ENCODE peak calls at places on chromosomes 1 and 21, in ten cellular contexts. One of them, this sample, is unnamed.
A peak's percentile ranks its signal among the peaks of the same experiment; 100 is the strongest.

GRCh38 chr1:153543738-153544135 is 1.9 kb downstream of the S100A4 start:
- DNase-seq in uterus: no peak
- DNase-seq in neural progenitor cell: no peak
- DNase-seq in keratinocyte: no peak
- DNase-seq in AG04449: no peak
- DNase-seq in GM12865: no peak
- DNase-seq in sigmoid colon: peak; percentile 73
- DNase-seq in lower lobe of right lung: no peak
- DNase-seq in lung: no peak
- DNase-seq in fibroblast of mammary gland: no peak
- DNase-seq in this sample: no peak

GRCh38 chr1:220983877-220984635 is 104.8 kb downstream of the HLX start:
- DNase-seq in lower lobe of right lung: no peak
- DNase-seq in fibroblast of mammary gland: no peak
- DNase-seq in keratinocyte: no peak
- DNase-seq in AG04449: no peak
- DNase-seq in GM12865: no peak
- DNase-seq in lung: no peak
- DNase-seq in neural progenitor cell: peak; percentile 45
- DNase-seq in uterus: no peak
- DNase-seq in sigmoid colon: no peak
- DNase-seq in this sample: no peak

GRCh38 chr1:189637041-189637440 is 840.6 kb downstream of the BRINP3 start:
- DNase-seq in sigmoid colon: no peak
- DNase-seq in GM12865: no peak
- DNase-seq in uterus: no peak
- DNase-seq in AG04449: no peak
- DNase-seq in lung: no peak
- DNase-seq in keratinocyte: no peak
- DNase-seq in lower lobe of right lung: no peak
- DNase-seq in neural progenitor cell: no peak
- DNase-seq in fibroblast of mammary gland: no peak
- DNase-seq in this sample: no peak

GRCh38 chr1:94382163-94382562 is 36.0 kb upstream of the ABCD3 start:
- DNase-seq in neural progenitor cell: no peak
- DNase-seq in AG04449: no peak
- DNase-seq in lung: peak; percentile 83
- DNase-seq in lower lobe of right lung: peak; percentile 81
- DNase-seq in fibroblast of mammary gland: no peak
- DNase-seq in uterus: no peak
- DNase-seq in sigmoid colon: no peak
- DNase-seq in keratinocyte: no peak
- DNase-seq in GM12865: no peak
- DNase-seq in this sample: no peak

GRCh38 chr21:43975469-43976098 is 36.5 kb upstream of the TRAPPC10 start:
- DNase-seq in lung: peak; percentile 76
- DNase-seq in GM12865: peak; percentile 86
- DNase-seq in AG04449: no peak
- DNase-seq in fibroblast of mammary gland: peak; percentile 59
- DNase-seq in keratinocyte: peak; percentile 17
- DNase-seq in lower lobe of right lung: peak; percentile 86
- DNase-seq in uterus: peak; percentile 78
- DNase-seq in sigmoid colon: peak; percentile 87
- DNase-seq in neural progenitor cell: peak; percentile 74
- DNase-seq in this sample: no peak

GRCh38 chr1:53733975-53734649 is 4.9 kb downstream of the GLIS1 start:
- DNase-seq in AG04449: peak; percentile 75
- DNase-seq in sigmoid colon: no peak
- DNase-seq in fibroblast of mammary gland: peak; percentile 92
- DNase-seq in uterus: no peak
- DNase-seq in keratinocyte: no peak
- DNase-seq in lower lobe of right lung: no peak
- DNase-seq in lung: no peak
- DNase-seq in GM12865: no peak
- DNase-seq in neural progenitor cell: no peak
- DNase-seq in this sample: no peak

GRCh38 chr1:5997316-5997715 is 5.1 kb upstream of the NPHP4 start:
- DNase-seq in neural progenitor cell: no peak
- DNase-seq in keratinocyte: no peak
- DNase-seq in lung: no peak
- DNase-seq in fibroblast of mammary gland: no peak
- DNase-seq in lower lobe of right lung: peak; percentile 30
- DNase-seq in GM12865: no peak
- DNase-seq in AG04449: no peak
- DNase-seq in uterus: no peak
- DNase-seq in sigmoid colon: peak; percentile 26
- DNase-seq in this sample: no peak

GRCh38 chr1:151314137-151314875 is 12.9 kb downstream of the PI4KB start:
- DNase-seq in lung: peak; percentile 72
- DNase-seq in GM12865: no peak
- DNase-seq in keratinocyte: no peak
- DNase-seq in uterus: peak; percentile 88
- DNase-seq in sigmoid colon: peak; percentile 95
- DNase-seq in fibroblast of mammary gland: peak; percentile 91
- DNase-seq in lower lobe of right lung: peak; percentile 51
- DNase-seq in neural progenitor cell: no peak
- DNase-seq in AG04449: no peak
- DNase-seq in this sample: peak; percentile 46

GRCh38 chr1:156879876-156880275 is 13.6 kb upstream of the PEAR1 start:
- DNase-seq in AG04449: no peak
- DNase-seq in neural progenitor cell: no peak
- DNase-seq in fibroblast of mammary gland: no peak
- DNase-seq in GM12865: no peak
- DNase-seq in sigmoid colon: no peak
- DNase-seq in keratinocyte: no peak
- DNase-seq in uterus: no peak
- DNase-seq in lung: no peak
- DNase-seq in lower lobe of right lung: no peak
- DNase-seq in this sample: no peak

GRCh38 chr1:246709196-246709595 is 15.0 kb upstream of the SCCPDH start:
- DNase-seq in uterus: no peak
- DNase-seq in fibroblast of mammary gland: no peak
- DNase-seq in neural progenitor cell: no peak
- DNase-seq in GM12865: no peak
- DNase-seq in lower lobe of right lung: no peak
- DNase-seq in keratinocyte: no peak
- DNase-seq in sigmoid colon: no peak
- DNase-seq in lung: no peak
- DNase-seq in AG04449: no peak
- DNase-seq in this sample: no peak

GRCh38 chr1:27934818-27935549 is at the start of gene SMPDL3B:
- DNase-seq in neural progenitor cell: peak; percentile 76
- DNase-seq in lung: peak; percentile 82
- DNase-seq in fibroblast of mammary gland: no peak
- DNase-seq in sigmoid colon: no peak
- DNase-seq in AG04449: no peak
- DNase-seq in GM12865: no peak
- DNase-seq in uterus: no peak
- DNase-seq in lower lobe of right lung: peak; percentile 82
- DNase-seq in keratinocyte: no peak
- DNase-seq in this sample: no peak

GRCh38 chr1:218664385-218665170 is 319.4 kb downstream of the TGFB2 start:
- DNase-seq in lower lobe of right lung: no peak
- DNase-seq in fibroblast of mammary gland: peak; percentile 75
- DNase-seq in sigmoid colon: no peak
- DNase-seq in neural progenitor cell: no peak
- DNase-seq in GM12865: no peak
- DNase-seq in keratinocyte: no peak
- DNase-seq in lung: no peak
- DNase-seq in AG04449: no peak
- DNase-seq in uterus: no peak
- DNase-seq in this sample: no peak

DNA sequence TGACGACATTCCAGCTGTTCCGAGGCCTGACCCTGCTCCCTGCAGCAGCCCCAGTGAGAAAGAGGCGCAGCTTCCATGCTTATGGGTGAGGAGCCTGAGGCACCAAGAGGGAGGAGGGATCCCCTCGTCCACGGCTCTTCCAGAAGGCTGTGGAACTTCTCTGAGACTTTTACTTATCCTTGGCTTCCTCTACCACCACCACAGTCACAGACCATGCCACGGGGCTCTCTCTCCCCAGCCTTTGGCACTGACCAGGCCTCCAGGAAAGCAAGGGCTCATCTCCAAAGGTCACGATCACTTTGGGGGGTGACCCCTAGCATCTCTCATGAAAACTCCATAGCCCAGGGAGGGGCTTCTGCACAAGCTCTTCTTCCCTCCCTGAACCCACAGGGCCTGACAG is 136.3 kb upstream of the VAMP3 start:
- DNase-seq in AG04449: no peak
- DNase-seq in fibroblast of mammary gland: no peak
- DNase-seq in lower lobe of right lung: no peak
- DNase-seq in GM12865: no peak
- DNase-seq in neural progenitor cell: no peak
- DNase-seq in uterus: no peak
- DNase-seq in sigmoid colon: no peak
- DNase-seq in lung: no peak
- DNase-seq in keratinocyte: no peak
- DNase-seq in this sample: no peak
- H3K4me3 ChIP-seq in AG04449: no peak overlapping the region
- H3K4me3 ChIP-seq in fibroblast of mammary gland: no peak overlapping the region
- H3K4me3 ChIP-seq in lower lobe of right lung: no peak overlapping the region
- H3K4me3 ChIP-seq in GM12865: no peak overlapping the region
- H3K4me3 ChIP-seq in neural progenitor cell: no peak overlapping the region
- H3K4me3 ChIP-seq in uterus: no peak overlapping the region
- H3K4me3 ChIP-seq in sigmoid colon: no peak overlapping the region
- H3K4me3 ChIP-seq in lung: no peak overlapping the region
- H3K4me3 ChIP-seq in keratinocyte: no peak overlapping the region
- H3K4me3 ChIP-seq in this sample: no peak overlapping the region

GRCh38 chr1:160993544-160993943 is 27.4 kb downstream of the F11R start:
- DNase-seq in fibroblast of mammary gland: peak; percentile 73
- DNase-seq in sigmoid colon: no peak
- DNase-seq in keratinocyte: no peak
- DNase-seq in uterus: no peak
- DNase-seq in GM12865: peak; percentile 29
- DNase-seq in neural progenitor cell: no peak
- DNase-seq in lower lobe of right lung: no peak
- DNase-seq in AG04449: peak; percentile 68
- DNase-seq in lung: no peak
- DNase-seq in this sample: no peak
- TF ChIP-seq CTCF in fibroblast of mammary gland: peak; percentile 48
- TF ChIP-seq CTCF in sigmoid colon: no peak
- TF ChIP-seq CTCF in keratinocyte: no peak
- TF ChIP-seq CTCF in uterus: no peak
- TF ChIP-seq CTCF in GM12865: no peak
- TF ChIP-seq CTCF in neural progenitor cell: no peak
- TF ChIP-seq CTCF in lower lobe of right lung: peak; percentile 37
- TF ChIP-seq CTCF in AG04449: peak; percentile 33
- TF ChIP-seq CTCF in lung: peak; percentile 35
- TF ChIP-seq CTCF in this sample: peak; percentile 38

GRCh38 chr1:44811234-44811633 is 2.9 kb downstream of the BTBD19 start:
- DNase-seq in lung: no peak
- DNase-seq in lower lobe of right lung: peak; percentile 3
- DNase-seq in sigmoid colon: peak; percentile 38
- DNase-seq in neural progenitor cell: peak; percentile 46
- DNase-seq in GM12865: no peak
- DNase-seq in AG04449: no peak
- DNase-seq in uterus: peak; percentile 11
- DNase-seq in fibroblast of mammary gland: no peak
- DNase-seq in keratinocyte: no peak
- DNase-seq in this sample: no peak
- H3K4me3 ChIP-seq in lung: no peak overlapping the region
- H3K4me3 ChIP-seq in lower lobe of right lung: no peak overlapping the region
- H3K4me3 ChIP-seq in sigmoid colon: no peak overlapping the region
- H3K4me3 ChIP-seq in neural progenitor cell: no peak overlapping the region
- H3K4me3 ChIP-seq in GM12865: no peak overlapping the region
- H3K4me3 ChIP-seq in AG04449: peak overlapping the region; percentile 6
- H3K4me3 ChIP-seq in uterus: no peak overlapping the region
- H3K4me3 ChIP-seq in fibroblast of mammary gland: no peak overlapping the region
- H3K4me3 ChIP-seq in keratinocyte: no peak overlapping the region
- H3K4me3 ChIP-seq in this sample: peak overlapping the region; percentile 2

DNA sequence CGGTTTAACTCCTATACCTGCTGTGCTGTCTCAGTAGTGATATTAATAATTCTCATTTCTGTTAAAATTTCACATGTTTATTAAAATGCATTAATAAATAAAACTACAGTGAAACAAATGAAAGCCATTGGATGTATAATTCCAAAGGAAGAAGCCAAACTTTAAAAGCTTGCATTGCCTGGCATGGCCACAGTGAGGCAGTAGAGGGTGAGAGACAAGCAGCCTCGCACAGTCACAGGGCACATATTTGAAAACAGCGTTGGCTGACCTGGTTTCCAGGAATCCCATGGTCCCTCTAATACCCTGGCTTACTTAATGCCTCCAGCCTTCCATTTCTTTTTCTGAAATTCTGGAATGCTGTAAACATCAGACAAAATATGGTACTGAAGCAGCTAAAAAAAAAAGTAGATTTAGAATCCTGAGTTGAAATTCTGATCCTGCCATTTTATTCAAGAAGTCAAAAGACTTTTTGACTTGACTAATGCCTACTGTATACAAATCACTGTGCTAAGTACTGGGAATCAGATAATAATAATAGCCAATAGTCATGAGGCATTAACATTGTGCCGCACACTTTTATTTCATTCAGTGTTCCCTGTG is 6.7 kb upstream of the RNASEL start:
- DNase-seq in GM12865: peak; percentile 68
- DNase-seq in keratinocyte: no peak
- DNase-seq in lower lobe of right lung: peak; percentile 71
- DNase-seq in lung: peak; percentile 77
- DNase-seq in sigmoid colon: peak; percentile 85
- DNase-seq in neural progenitor cell: peak; percentile 78
- DNase-seq in fibroblast of mammary gland: peak; percentile 79
- DNase-seq in AG04449: no peak
- DNase-seq in uterus: peak; percentile 65
- DNase-seq in this sample: peak; percentile 75
- TF ChIP-seq CTCF in GM12865: peak; percentile 91
- TF ChIP-seq CTCF in keratinocyte: peak; percentile 88
- TF ChIP-seq CTCF in lower lobe of right lung: peak; percentile 88
- TF ChIP-seq CTCF in lung: peak; percentile 85
- TF ChIP-seq CTCF in sigmoid colon: peak; percentile 64
- TF ChIP-seq CTCF in neural progenitor cell: peak; percentile 97
- TF ChIP-seq CTCF in fibroblast of mammary gland: peak; percentile 95
- TF ChIP-seq CTCF in AG04449: peak; percentile 74
- TF ChIP-seq CTCF in uterus: peak; percentile 60
- TF ChIP-seq CTCF in this sample: peak; percentile 97

DNA sequence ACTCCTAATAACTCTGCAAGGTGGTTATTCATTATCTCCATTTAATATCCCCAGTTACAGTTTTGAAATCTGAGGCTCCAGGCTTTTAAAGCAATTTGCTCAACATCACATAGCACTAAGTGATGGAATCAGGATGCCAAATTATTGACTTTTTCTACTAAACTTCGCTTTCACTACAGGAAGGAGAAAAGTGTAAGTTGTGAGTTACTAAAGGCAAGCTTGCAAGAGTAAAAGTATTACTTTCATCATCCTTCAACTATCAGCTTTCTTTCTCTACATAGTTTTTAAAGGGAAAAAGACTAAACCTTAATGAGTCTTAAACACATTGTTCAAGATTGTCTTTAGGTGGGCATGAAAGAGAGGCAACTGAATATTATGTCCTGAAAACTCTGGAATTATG is 1.8 kb downstream of the OSBPL9 start:
- DNase-seq in fibroblast of mammary gland: no peak
- DNase-seq in neural progenitor cell: no peak
- DNase-seq in GM12865: no peak
- DNase-seq in keratinocyte: no peak
- DNase-seq in lung: no peak
- DNase-seq in lower lobe of right lung: no peak
- DNase-seq in AG04449: no peak
- DNase-seq in uterus: no peak
- DNase-seq in sigmoid colon: no peak
- DNase-seq in this sample: no peak
- H3K4me3 ChIP-seq in fibroblast of mammary gland: no peak overlapping the region
- H3K4me3 ChIP-seq in neural progenitor cell: no peak overlapping the region
- H3K4me3 ChIP-seq in GM12865: no peak overlapping the region
- H3K4me3 ChIP-seq in keratinocyte: no peak overlapping the region
- H3K4me3 ChIP-seq in lung: no peak overlapping the region
- H3K4me3 ChIP-seq in lower lobe of right lung: peak overlapping the region; percentile 75
- H3K4me3 ChIP-seq in AG04449: no peak overlapping the region
- H3K4me3 ChIP-seq in uterus: peak overlapping the region; percentile 88
- H3K4me3 ChIP-seq in sigmoid colon: no peak overlapping the region
- H3K4me3 ChIP-seq in this sample: no peak overlapping the region

GRCh38 chr1:91754348-91754747 is 131.6 kb downstream of the TGFBR3 start:
- DNase-seq in neural progenitor cell: no peak
- DNase-seq in sigmoid colon: peak; percentile 21
- DNase-seq in keratinocyte: no peak
- DNase-seq in AG04449: no peak
- DNase-seq in uterus: no peak
- DNase-seq in GM12865: peak; percentile 65
- DNase-seq in lung: no peak
- DNase-seq in lower lobe of right lung: no peak
- DNase-seq in fibroblast of mammary gland: peak; percentile 80
- DNase-seq in this sample: no peak
- TF ChIP-seq CTCF in neural progenitor cell: no peak
- TF ChIP-seq CTCF in sigmoid colon: no peak
- TF ChIP-seq CTCF in keratinocyte: no peak
- TF ChIP-seq CTCF in AG04449: no peak
- TF ChIP-seq CTCF in uterus: no peak
- TF ChIP-seq CTCF in GM12865: no peak
- TF ChIP-seq CTCF in lung: no peak
- TF ChIP-seq CTCF in lower lobe of right lung: no peak
- TF ChIP-seq CTCF in fibroblast of mammary gland: no peak
- TF ChIP-seq CTCF in this sample: no peak

This sample was measured in retinal pigment epithelial cell.